ENCODE peak calls at places on chromosome 1, in four cellular contexts. V, Z, Y and T are unnamed samples. For H3K36me3, the result is how much of the 10 kb centered on the place peaks cover.

GRCh38 chr1:196774603-196775002 is at the start of gene CFHR3:
- DNase-seq in V (no peak), Z (no peak), Y (no peak), T (no peak)

GRCh38 chr1:155079487-155080249 is 1.0 kb downstream of the EFNA3 start:
- DNase-seq in V (no peak), Z (no peak), Y (no peak), T (no peak)

GRCh38 chr1:119347858-119348257 is 20.7 kb upstream of the HAO2 start:
- DNase-seq in V (no peak), Z (no peak), Y (peak), T (no peak)

GRCh38 chr1:155254714-155255242 is 505 bp downstream of the ENTREP3 start:
- DNase-seq in V (no peak), Z (no peak), Y (no peak), T (no peak)

GRCh38 chr1:19007491-19008441 is 51.3 kb upstream of the IFFO2 start:
- DNase-seq in V (no peak), Z (no peak), Y (no peak), T (no peak)

GRCh38 chr1:151723726-151724370 is 2.5 kb downstream of the RIIAD1 start:
- DNase-seq in V (no peak), Z (no peak), Y (no peak), T (peak)

GRCh38 chr1:44418022-44418673 is 13.1 kb downstream of the RNF220 start:
- DNase-seq in V (no peak), Z (no peak), Y (no peak), T (no peak)

GRCh38 chr1:159996653-159997052 is 35.1 kb downstream of the PIGM start:
- DNase-seq in V (no peak), Z (no peak), Y (no peak), T (no peak)

GRCh38 chr1:214967865-214968575 is 114.5 kb upstream of the KCNK2 start:
- DNase-seq in V (no peak), Z (no peak), Y (no peak), T (no peak)

GRCh38 chr1:201095581-201096531 is 16.4 kb downstream of the CACNA1S start:
- DNase-seq in V (no peak), Z (no peak), Y (no peak), T (no peak)

GRCh38 chr1:10074059-10074854 is 41.5 kb downstream of the UBE4B start:
- DNase-seq in V (no peak), Z (no peak), Y (peak), T (no peak)

GRCh38 chr1:25619101-25619890 is 2.7 kb downstream of the MAN1C1 start:
- DNase-seq in V (no peak), Z (peak), Y (no peak), T (peak)

GRCh38 chr1:244046907-244047738 is 4.0 kb upstream of the ZBTB18 start:
- DNase-seq in V (no peak), Z (no peak), Y (peak), T (no peak)

GRCh38 chr1:109161836-109162606 is 48.1 kb downstream of the ELAPOR1 start:
- DNase-seq in V (no peak), Z (no peak), Y (peak), T (no peak)

GRCh38 chr1:69737527-69738176 is 169.9 kb downstream of the LRRC7 start:
- DNase-seq in V (peak), Z (peak), Y (peak), T (peak)

GRCh38 chr1:85258536-85259117 is 835 bp downstream of the C1orf52 start:
- DNase-seq in V (no peak), Z (no peak), Y (no peak), T (no peak)

GRCh38 chr1:9615316-9616063 is 26.8 kb downstream of the TMEM201 start:
- DNase-seq in V (peak), Z (peak), Y (no peak), T (peak)

GRCh38 chr1:31101147-31101502 is 35.6 kb upstream of the PUM1 start:
- DNase-seq in V (no peak), Z (peak), Y (no peak), T (no peak)

GRCh38 chr1:11157867-11158266 is 31.3 kb upstream of the ANGPTL7 start:
- DNase-seq in V (no peak), Z (no peak), Y (no peak), T (no peak)

GRCh38 chr1:150151291-150152181 is 1.8 kb downstream of the PLEKHO1 start:
- DNase-seq in V (no peak), Z (no peak), Y (no peak), T (no peak)

GRCh38 chr1:160018900-160019299 is 12.9 kb downstream of the PIGM start:
- DNase-seq in V (no peak), Z (no peak), Y (no peak), T (no peak)

DNA sequence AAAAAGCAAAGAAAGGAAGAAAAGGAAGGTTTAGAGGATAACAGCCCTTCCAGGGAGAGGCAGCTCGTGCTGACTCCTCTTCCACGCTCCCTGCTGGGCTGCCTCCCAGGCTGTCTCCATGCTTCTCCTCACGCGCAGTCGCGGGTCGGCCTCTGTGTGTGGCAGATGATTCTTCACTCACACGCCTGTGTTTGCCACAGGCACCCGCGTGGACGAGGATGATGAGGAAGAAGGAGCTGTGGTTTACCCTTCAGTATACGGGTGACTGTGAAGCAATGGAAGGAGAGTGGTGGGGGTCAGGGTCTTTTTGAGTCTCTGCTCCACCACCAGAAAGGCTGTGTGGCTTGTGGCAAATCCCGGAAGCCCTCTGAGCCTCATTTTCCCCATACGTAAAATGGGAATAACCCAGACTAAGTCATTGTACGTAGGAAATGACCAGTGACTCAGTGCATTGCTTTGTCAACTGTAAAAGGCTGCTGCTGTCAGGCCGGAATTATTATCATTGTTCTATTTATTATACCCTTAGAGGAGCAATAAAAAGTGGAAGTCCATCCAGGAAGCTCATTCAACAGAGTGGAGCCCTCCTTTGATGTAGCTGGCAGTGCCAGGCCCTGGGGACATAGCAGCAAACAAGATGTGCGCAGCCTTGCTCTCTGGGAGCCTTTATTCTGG is 11.9 kb upstream of the SH2D2A start:
- DNase-seq in V (no peak), Z (no peak), Y (no peak), T (no peak)
- TF ChIP-seq ZNF274 in V (no peak), Z (no peak), Y (no peak), T (no peak)

GRCh38 chr1:26851106-26851684 is 11.8 kb upstream of the SFN start:
- DNase-seq in V (no peak), Z (no peak), Y (no peak), T (no peak)
- H3K36me3 ChIP-seq in V (under half), Z (half or more), Y (under half), T (half or more)

DNA sequence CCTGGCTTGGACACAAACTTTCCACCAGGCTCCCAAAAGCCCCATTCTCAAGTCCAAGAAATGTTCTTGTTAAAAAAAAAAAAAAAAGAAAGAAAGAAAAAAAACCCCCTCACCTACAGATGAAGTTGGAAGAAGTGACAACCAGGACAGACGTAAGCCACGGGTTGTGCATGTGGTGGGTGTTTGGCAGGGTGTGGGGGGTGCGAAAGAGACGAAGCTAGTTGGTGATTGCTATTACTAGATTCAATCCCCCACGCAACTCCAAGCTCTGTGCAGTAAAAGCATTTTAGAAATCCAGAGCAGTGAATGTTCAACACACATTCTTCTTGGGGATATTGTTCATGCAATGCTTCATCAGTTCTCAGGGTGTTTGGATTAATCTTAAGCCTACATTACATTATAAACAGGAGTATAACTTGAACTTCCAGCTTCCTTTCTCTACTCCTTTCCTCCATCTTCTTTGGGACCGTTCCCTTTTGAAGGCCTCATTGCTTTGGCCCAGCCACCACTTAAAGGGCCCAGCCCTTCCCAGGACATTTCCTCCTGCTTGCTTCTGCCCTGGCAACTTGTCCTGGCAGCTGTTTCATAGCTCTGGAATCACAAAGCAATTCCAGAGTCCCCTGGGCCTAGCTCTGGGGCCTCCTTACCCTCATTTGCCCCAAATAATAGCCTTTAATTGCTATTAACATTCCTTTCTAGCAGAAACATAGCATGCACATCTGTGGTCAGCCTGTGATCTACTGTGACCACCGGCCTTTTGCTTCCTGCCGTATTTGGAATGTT is 41.7 kb downstream of the PHC2 start:
- DNase-seq in V (no peak), Z (no peak), Y (no peak), T (no peak)
- H3K9ac ChIP-seq in V (no peak), Z (no peak), Y (no peak), T (no peak)

DNA sequence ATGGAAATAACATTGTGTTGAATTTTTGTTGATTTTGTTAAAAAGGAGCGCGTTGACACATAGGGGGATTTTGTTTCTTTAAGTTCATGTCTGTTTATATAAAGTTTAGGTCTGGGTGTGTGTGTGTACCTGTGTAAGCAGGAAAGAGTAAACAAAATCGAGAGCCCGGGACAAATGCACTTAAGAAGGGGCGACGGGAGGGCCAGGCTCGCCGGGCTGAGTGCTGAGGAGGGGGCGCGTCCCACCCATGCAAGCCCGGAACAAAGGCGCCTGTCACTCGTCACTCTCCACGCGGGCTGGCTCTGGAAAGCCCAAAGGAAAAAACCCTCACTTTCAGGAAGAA is 28.8 kb upstream of the TRIM17 start:
- DNase-seq in V (no peak), Z (no peak), Y (no peak), T (no peak)
- TF ChIP-seq ZNF274 in V (no peak), Z (no peak), Y (no peak), T (no peak)

DNA sequence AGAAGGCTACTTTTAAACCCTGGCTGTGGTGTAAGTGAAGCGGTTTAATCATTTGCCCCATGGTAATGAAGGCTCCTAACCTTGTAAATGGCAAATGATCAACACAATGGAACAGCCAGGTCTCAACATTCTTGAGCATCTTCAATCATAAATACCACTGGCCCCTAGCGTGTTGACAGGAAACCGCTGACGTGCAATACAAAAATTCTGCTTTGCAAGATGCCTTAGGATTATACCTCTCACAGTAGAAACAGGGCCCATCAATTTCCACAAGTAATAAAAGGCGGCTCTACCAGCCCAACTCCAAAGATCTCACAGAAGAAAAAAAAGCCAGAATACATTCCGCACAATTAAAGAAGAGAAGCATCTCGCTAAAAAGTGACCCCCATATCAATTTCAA is 32.8 kb downstream of the LGALS8 start:
- DNase-seq in V (no peak), Z (no peak), Y (no peak), T (no peak)
- H3K36me3 ChIP-seq in V (half or more), Z (half or more), Y (under half), T (half or more)

DNA sequence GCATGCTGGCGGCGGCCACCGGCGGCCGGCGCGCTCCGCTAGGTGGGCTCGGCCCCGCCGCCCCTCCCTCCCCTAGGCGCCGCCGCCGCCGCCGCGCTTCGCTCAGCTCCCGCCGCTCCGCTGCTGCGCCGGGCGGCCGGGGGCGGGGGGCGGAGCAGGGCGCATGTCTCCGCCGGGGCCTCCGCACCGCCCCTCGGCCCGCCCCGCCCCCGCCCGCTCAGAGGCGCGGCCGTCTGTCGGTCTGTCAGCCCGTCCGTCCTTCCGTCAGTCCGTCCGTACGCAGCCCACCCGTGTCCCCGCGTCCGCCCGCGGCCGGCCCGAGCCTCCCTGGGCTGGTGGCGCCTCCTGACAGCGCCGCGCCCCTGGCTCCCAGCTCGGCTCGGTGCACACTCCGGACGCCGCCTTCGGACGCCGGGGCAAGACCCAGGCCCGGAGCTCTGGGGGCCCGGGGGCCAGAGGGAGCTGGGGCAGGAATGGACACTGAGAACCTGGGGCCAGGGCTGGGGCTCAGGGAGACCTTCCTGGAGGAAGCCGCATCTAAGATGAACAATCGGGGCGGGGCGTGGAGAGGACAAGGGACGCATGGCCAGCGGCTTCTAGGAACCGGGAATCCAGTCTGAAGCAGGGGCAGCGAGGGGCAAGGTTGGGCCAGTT is at the start of gene GPR153:
- DNase-seq in V (no peak), Z (peak), Y (no peak), T (no peak)
- H3K9ac ChIP-seq in V (peak), Z (peak), Y (no peak), T (no peak)

DNA sequence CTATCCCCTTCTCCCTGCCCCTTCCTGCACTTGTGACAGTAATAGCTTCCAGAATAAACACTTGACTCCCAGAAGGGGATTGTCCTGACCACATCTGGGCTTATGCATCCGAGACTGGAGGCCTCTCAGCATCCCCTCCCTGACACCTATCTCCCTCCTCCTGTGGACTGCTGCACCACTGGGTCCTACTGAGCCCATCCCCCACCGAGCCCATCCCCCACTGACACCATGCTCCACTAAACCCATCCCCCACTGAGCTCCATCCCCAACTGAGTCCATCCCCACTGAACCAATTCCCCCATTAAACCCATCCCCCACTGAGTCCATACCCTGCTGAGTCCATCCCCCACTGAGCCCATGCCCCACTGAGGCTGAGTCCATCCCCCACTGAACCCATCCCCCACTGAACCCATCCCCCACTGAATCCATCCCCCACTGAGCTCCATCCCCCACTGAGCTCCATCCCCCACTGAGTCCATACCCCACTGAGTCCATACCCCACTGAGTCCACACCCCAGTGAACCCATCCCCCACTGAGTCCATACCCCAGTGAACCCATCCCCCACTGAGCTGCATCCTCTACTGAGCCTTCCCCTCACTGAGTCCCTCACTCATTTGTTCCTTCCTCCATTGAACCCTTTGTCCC is 5.6 kb downstream of the PDZK1IP1 start:
- DNase-seq in V (no peak), Z (peak), Y (no peak), T (no peak)
- TF ChIP-seq ZNF274 in V (no peak), Z (no peak), Y (no peak), T (no peak)

GRCh38 chr1:231000639-231001038 is 21.7 kb downstream of the ARV1 start:
- DNase-seq in V (no peak), Z (no peak), Y (no peak), T (no peak)
- H3K36me3 ChIP-seq in V (under half), Z (half or more), Y (under half), T (under half)

GRCh38 chr1:212141404-212141803 is 105.9 kb downstream of the DTL start:
- DNase-seq in V (no peak), Z (no peak), Y (no peak), T (no peak)
- H3K9ac ChIP-seq in V (no peak), Z (peak), Y (no peak), T (no peak)

GRCh38 chr1:194534784-194535183 is 1348.4 kb upstream of the B3GALT2 start:
- DNase-seq in V (no peak), Z (no peak), Y (no peak), T (no peak)

GRCh38 chr1:194535369-194535768 is 1349.0 kb upstream of the B3GALT2 start:
- DNase-seq in V (no peak), Z (peak), Y (no peak), T (peak)

GRCh38 chr1:194533641-194534040 is 1347.2 kb upstream of the B3GALT2 start:
- DNase-seq in V (no peak), Z (no peak), Y (no peak), T (no peak)

GRCh38 chr1:194537521-194537920 is 1351.1 kb upstream of the B3GALT2 start:
- DNase-seq in V (no peak), Z (no peak), Y (no peak), T (peak)

DNA sequence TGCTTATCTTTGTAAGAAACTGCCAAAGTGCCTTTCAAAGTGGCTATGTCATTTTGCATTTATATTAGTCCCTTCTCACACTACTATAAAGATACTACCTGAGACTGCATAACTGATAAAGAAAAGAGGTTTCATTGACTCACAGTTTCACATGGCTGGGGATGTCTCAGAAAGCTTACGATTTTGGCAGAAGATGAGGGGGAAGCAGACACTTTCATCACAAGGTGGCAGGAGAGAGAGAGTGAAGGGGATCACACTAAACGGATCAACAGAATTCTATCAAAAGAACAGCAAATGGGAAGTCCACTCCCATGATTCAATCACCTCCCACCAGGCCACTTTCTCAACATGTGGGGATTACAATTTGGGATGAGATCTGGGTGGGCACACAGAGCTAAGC is 1352.0 kb upstream of the B3GALT2 start:
- DNase-seq in V (no peak), Z (no peak), Y (no peak), T (no peak)
- TF ChIP-seq ZNF274 in V (no peak), Z (no peak), Y (no peak), T (no peak)